ENCODE peak calls at places on chromosomes 5 and 9, in four cellular contexts. D, X, Z and R are unnamed samples.

GRCh38 chr9:7671847-7672246 is 127.7 kb downstream of the DMAC1 start:
- DNase-seq in D (no peak), X (no peak), Z (no peak), R (no peak)

GRCh38 chr5:111704452-111705085 is 52.4 kb downstream of the NREP start:
- DNase-seq in Z (no peak), X (no peak), D (no peak), R (no peak)

GRCh38 chr5:178622679-178623247 is 4.1 kb downstream of the CLK4 start:
- DNase-seq in Z (no peak), X (no peak), D (no peak), R (no peak)

GRCh38 chr9:115393976-115394775 is 276.2 kb upstream of the TNC start:
- DNase-seq in X (no peak), D (no peak), Z (no peak), R (no peak)

GRCh38 chr9:134437417-134438203 is 111.4 kb downstream of the RXRA start:
- DNase-seq in D (no peak), X (no peak), Z (no peak), R (no peak)

GRCh38 chr5:179327026-179327735 is 18.1 kb downstream of the ADAMTS2 start:
- DNase-seq in D (no peak), X (no peak), Z (no peak), R (no peak)

GRCh38 chr5:1008451-1009358 is at the start of gene NKD2:
- DNase-seq in X (no peak), D (peak), Z (no peak), R (no peak)

GRCh38 chr9:27367175-27367798 is 70.3 kb upstream of the EQTN start:
- DNase-seq in Z (no peak), X (no peak), D (no peak), R (peak)

GRCh38 chr9:2849943-2850342 is 6.0 kb upstream of the PUM3 start:
- DNase-seq in D (no peak), X (no peak), Z (no peak), R (no peak)

DNA sequence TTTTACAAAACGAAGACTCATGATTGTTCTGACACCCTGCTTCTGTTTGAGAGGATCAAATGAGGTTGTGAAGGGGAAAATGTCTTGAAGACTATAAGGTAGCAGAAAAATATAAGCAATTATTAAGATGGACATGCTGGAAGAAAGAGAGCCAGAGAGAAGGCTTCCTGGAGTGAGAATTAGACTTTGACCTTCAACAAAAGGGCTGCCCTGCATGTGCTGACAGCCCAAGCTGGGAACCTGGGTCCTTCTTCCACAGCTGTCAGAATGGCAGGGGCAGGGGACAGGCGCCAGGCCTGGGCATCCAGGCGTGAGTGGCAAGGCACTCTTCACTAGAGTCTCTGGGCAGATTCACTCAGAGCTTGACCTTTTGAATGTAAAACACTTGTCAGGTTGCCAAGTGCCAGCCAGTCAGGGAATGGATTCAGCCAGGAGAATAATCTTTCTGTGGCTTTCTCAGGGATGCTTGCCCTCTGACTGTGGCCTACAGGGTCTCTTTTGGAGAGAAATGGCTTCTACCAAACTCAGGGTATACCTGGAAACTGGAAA is 119.1 kb upstream of the CLINT1 start:
- DNase-seq in X (no peak), D (no peak), Z (no peak), R (no peak)
- TF ChIP-seq BRCA1 in X (no peak), D (no peak), Z (no peak), R (no peak)

DNA sequence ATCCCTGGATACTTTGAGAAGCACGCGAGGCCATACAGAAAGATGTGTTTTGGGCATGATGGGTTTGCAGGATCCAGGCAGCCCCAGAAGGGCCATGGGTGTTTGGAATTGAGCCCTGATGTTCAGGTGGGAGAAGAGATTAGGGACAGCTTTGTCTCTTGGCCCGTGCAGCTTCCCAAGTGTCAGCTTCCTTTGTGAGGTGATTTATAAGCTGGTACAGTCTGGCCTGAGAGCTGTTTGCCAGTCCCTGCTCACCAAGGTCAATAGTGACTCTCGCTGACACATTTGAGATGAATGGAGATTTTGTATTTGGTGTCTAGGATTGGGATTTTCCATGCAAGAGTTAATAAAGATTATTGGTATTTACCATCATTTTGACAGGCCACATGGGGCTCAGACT is 165.9 kb downstream of the ICE1 start:
- DNase-seq in D (no peak), Z (no peak), X (no peak), R (no peak)
- TF ChIP-seq BRCA1 in D (no peak), Z (no peak), X (no peak), R (no peak)

GRCh38 chr5:170315154-170315553 is 17.6 kb upstream of the LCP2 start:
- DNase-seq in D (no peak), X (no peak), Z (no peak), R (no peak)
- TF ChIP-seq BRCA1 in D (no peak), X (no peak), Z (no peak), R (no peak)

DNA sequence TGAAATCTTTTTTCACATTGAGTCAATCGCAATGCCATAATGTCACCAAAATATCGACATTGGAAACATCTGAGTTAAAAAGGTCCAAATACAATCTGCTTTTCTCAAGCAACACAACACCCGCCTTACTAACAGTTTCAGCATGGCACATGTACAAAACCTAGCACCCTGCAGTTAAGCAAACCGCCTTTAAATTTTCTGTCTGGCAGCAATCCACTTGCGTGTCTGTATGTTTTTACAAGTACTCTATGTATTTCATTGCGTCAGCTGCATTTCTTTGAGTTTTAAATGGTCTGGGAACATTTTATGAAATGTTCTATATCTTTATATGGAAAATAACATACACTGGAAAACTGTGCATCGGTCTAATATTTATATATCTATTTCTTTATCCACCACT is 134.6 kb downstream of the DENND1A start:
- DNase-seq in Z (no peak), X (no peak), D (no peak), R (no peak)
- TF ChIP-seq BRCA1 in Z (no peak), X (no peak), D (no peak), R (no peak)